ENCODE peak calls at places on chromosomes 1 and 21, in four cellular contexts. R is AG04449, E is astrocyte, M is epithelial cell of proximal tubule. S is an unnamed sample.

GRCh38 chr1:24632776-24633175 is 10.3 kb upstream of the SRRM1 start:
- DNase-seq in E (no peak), M (no peak), R (no peak), S (no peak)

GRCh38 chr1:158644479-158644878 is 39.4 kb downstream of the OR10Z1 start:
- DNase-seq in M (no peak), R (no peak), E (no peak), S (no peak)

GRCh38 chr1:234713440-234713839 is 103.5 kb upstream of the IRF2BP2 start:
- DNase-seq in E (no peak), R (no peak), M (no peak), S (no peak)

GRCh38 chr1:109570414-109570813 is 22.0 kb downstream of the GNAI3 start:
- DNase-seq in M (no peak), E (peak), R (no peak), S (peak)

GRCh38 chr1:28582248-28582615 is 9.8 kb upstream of the RAB42 start:
- DNase-seq in E (peak), M (no peak), R (no peak), S (no peak)

GRCh38 chr1:100034465-100034864 is 64.7 kb downstream of the SLC35A3 start:
- DNase-seq in R (no peak), E (no peak), M (no peak), S (no peak)

GRCh38 chr21:25790122-25790951 is 55.6 kb downstream of the GABPA start:
- DNase-seq in M (no peak), R (no peak), E (peak), S (peak)

GRCh38 chr1:101178341-101178687 is 58.5 kb upstream of the S1PR1 start:
- DNase-seq in M (no peak), E (no peak), R (no peak), S (no peak)

GRCh38 chr21:31351438-31351837 is 7.4 kb upstream of the TIAM1 start:
- DNase-seq in R (no peak), E (peak), M (no peak), S (peak)

GRCh38 chr1:241079018-241079417 is 278.0 kb downstream of the RGS7 start:
- DNase-seq in R (no peak), E (no peak), M (no peak), S (no peak)

GRCh38 chr1:230128569-230129269 is 61.7 kb downstream of the GALNT2 start:
- DNase-seq in R (no peak), M (no peak), E (no peak), S (no peak)

GRCh38 chr21:37655601-37656300 is 260.5 kb downstream of the KCNJ6 start:
- DNase-seq in E (no peak), R (no peak), M (no peak), S (no peak)

GRCh38 chr1:166113031-166113430 is 53.8 kb downstream of the FAM78B start:
- DNase-seq in M (no peak), R (no peak), E (no peak), S (no peak)

GRCh38 chr1:15523104-15523921 is 702 bp downstream of the CASP9 start:
- DNase-seq in R (no peak), E (peak), M (no peak), S (no peak)

GRCh38 chr21:33712022-33712803 is 69.9 kb downstream of the ITSN1 start:
- DNase-seq in M (no peak), R (no peak), E (no peak), S (no peak)

GRCh38 chr21:27104749-27105439 is 138.0 kb upstream of the ADAMTS5 start:
- DNase-seq in E (no peak), R (peak), M (no peak), S (no peak)

GRCh38 chr1:159922499-159923202 is 2.7 kb downstream of the TAGLN2 start:
- DNase-seq in M (no peak), E (no peak), R (no peak), S (peak)

GRCh38 chr1:15736035-15736665 is at the start of gene SLC25A34:
- DNase-seq in E (no peak), M (no peak), R (no peak), S (no peak)

GRCh38 chr1:238177960-238178359 is 287.2 kb upstream of the ZP4 start:
- DNase-seq in R (no peak), M (no peak), E (peak), S (no peak)

GRCh38 chr1:93699676-93700168 is 18.1 kb upstream of the BCAR3 start:
- DNase-seq in R (no peak), E (no peak), M (no peak), S (no peak)

GRCh38 chr1:11594222-11594621 is 60.0 kb downstream of the FBXO2 start:
- DNase-seq in R (no peak), M (no peak), E (peak), S (no peak)

GRCh38 chr1:225811622-225812487 is 1.9 kb downstream of the EPHX1 start:
- DNase-seq in R (no peak), M (no peak), E (no peak), S (no peak)
- TF ChIP-seq CTCF in R (peak), M (peak), E (peak), S (no peak)

GRCh38 chr1:145978860-145979745 is 14.6 kb downstream of the POLR3GL start:
- DNase-seq in M (peak), R (peak), E (peak), S (peak)
- TF ChIP-seq CTCF in M (peak), R (peak), E (peak), S (no peak)

DNA sequence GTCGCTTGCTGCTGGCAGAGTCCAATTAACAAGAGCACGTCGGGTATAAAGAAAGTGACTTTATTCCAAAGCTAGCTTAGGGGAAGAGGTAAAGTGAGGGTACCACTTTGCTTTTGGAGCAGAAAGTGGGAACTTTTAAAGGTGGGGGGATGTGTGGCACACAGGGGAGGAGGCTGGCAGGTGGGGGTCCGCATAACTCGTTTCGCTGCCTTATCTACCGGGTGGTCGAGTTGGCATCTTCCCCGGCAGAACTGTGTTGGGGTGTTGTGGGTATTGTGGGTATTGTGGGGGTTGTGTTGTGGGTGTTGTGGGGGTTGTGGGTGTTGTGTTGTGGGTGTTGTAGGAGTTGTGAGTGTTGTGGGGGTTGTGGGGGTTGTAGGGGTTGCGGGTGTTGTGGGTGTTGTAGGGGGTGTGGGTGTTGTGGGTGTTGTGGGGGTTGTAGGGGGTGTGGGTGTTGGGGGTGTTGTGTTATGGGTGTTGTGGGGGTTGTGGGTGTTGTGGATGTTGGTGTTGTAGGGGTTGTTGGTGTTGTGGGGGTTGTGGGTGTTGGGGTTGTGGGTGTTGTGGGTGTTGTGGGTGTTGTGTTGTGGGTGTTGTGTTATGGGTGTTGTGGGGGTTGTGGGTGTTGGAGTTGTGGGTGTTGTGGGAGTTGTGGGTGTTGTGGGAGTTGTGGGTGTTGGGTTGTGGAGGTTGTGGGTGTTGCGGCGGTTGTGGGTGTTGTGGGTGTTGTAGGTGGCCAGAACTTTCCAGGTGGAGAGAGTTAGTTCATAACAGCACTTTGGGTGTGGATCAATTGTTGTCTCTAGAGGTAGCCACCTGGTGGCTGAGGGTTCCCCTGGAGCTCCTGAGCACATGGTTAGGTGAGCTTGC is 52.7 kb downstream of the AGPAT3 start:
- DNase-seq in M (no peak), E (no peak), R (no peak), S (peak)
- TF ChIP-seq CTCF in M (peak), E (no peak), R (no peak), S (no peak)

GRCh38 chr1:36160949-36161485 is 5.1 kb downstream of the MAP7D1 start:
- DNase-seq in M (no peak), R (no peak), E (peak), S (peak)
- TF ChIP-seq CTCF in M (peak), R (peak), E (peak), S (peak)

DNA sequence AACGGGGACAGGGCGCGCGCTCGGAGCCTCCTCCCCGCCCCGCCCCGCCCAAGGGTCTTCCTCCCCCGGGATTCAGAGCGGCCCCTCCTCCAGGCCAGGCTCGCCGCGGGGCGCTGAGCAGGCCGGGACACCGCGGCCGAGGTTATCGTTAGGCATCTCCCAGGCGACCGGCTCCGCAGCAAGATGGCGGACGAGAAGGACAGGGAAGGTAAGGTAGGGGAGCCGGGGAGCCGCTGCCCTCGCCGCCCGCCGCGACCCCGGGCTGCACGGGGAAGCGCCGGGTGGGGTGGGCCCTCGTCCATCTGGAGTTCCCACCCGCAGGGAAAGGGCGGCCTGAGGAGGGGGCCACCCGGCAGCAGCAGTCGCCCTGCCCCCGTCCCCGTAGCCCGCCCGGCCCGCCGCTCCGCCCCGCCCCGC is 105.9 kb upstream of the HNRNPU start:
- DNase-seq in E (peak), R (no peak), M (no peak), S (no peak)
- TF ChIP-seq CTCF in E (no peak), R (no peak), M (no peak), S (no peak)

GRCh38 chr1:59720716-59721115 is 94.0 kb upstream of the HOOK1 start:
- DNase-seq in M (no peak), E (no peak), R (no peak), S (no peak)

GRCh38 chr1:59718989-59719360 is 95.8 kb upstream of the HOOK1 start:
- DNase-seq in R (no peak), M (no peak), E (no peak), S (no peak)

GRCh38 chr1:59716551-59717231 is 98.1 kb upstream of the HOOK1 start:
- DNase-seq in R (no peak), M (no peak), E (no peak), S (no peak)

GRCh38 chr1:59714966-59715365 is 99.8 kb upstream of the HOOK1 start:
- DNase-seq in E (no peak), R (no peak), M (no peak), S (no peak)

DNA sequence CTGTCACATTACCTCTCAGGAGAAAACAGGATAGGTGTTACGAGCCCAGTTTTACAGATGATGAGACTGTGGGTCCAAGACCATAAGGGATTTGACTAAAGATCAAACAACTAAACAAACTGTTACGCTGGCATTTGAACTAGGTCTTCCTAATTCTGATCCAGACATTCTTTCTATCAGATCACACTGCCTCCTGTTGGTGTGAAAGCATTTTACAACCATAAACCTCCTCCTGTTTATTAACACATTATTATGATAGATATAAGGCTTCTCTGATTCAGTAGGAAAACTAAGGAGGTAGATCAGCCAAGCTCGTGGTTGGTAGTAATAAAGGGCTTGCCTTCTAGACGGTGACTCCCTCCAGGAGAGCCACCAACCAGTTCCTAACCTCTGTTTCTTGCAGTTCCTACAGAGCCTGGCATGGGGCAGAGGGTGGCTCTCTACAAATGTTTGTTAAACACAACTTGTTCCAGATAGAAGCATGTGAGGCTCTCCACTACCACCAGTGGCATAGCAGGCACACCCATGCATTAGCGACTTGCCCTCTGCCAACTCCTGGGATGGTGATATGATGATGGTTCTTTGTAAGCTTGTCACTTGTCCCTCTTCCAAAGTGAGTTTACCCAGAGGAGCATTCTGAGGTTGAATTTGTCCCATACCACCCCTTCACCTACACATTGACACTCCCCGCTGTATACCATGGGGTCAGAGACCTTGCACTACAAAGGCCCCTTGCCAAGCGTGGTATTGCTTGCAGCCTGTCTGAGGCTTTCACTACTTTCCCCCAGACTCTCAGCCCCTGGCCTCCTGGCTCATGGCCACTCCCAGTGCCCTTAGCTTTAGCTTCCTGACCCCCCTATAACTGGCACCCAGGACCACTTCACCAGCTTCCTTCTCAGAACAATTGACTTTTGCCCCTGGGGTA is 96.4 kb upstream of the HOOK1 start:
- DNase-seq in E (no peak), R (no peak), M (no peak), S (no peak)
- TF ChIP-seq CTCF in E (peak), R (no peak), M (peak), S (peak)

GRCh38 chr1:26537951-26538352 is 8.4 kb downstream of the RPS6KA1 start:
- DNase-seq in M (no peak), E (no peak), R (no peak), S (peak)
- TF ChIP-seq CTCF in M (peak), E (peak), R (peak), S (no peak)

GRCh38 chr1:37020653-37021277 is 13.6 kb downstream of the GRIK3 start:
- DNase-seq in M (no peak), E (no peak), R (no peak), S (peak)
- TF ChIP-seq CTCF in M (peak), E (no peak), R (peak), S (no peak)

GRCh38 chr1:226309398-226310122 is 596 bp upstream of the LIN9 start:
- DNase-seq in M (no peak), E (no peak), R (no peak), S (no peak)
- TF ChIP-seq CTCF in M (no peak), E (peak), R (no peak), S (no peak)

DNA sequence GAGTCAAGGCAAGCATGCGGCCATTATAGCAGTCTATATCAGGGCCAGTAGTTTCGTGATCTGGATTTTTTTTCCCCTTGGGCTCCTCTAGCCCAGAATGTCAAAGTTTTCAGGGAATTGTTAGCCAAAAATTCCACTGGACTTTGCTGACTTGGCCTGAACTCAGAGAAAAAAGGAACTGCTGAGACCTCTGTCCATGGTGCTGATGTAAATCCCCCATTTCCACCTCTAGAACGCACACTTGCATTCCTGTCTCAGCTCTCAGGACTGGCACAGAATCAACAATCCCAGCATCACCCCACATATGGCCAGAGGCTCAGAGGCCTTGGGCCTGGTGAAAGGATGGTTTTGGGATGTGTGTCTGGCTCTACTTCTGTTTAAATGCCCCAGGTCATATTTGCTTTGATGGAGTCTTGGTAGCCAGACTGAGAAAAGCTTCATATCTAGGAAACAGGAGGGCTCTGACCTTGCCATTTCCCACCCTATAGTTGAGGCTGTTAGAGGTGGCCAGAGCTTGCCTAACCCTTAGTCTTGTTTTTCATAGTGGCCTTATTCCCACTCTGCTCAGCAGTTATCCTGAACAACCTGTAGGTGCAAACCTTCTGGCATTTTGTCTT is 16.9 kb upstream of the EFCAB14 start:
- DNase-seq in R (no peak), E (peak), M (no peak), S (peak)
- TF ChIP-seq CTCF in R (peak), E (peak), M (peak), S (no peak)

S was measured in Calu3.